ENCODE peak calls at places on chromosome 13, in five cellular contexts. One of them, this sample, is unnamed.
A peak's percentile ranks its signal among the peaks of the same experiment; 100 is the strongest.

GRCh38 chr13:99777873-99778272 is 193.7 kb downstream of the ZIC5 start:
- DNase-seq in ovary: no peak
- DNase-seq in breast epithelium: no peak
- DNase-seq in thoracic aorta: no peak
- DNase-seq in pancreas: no peak
- DNase-seq in this sample: no peak

GRCh38 chr13:41130356-41130755 is 2.2 kb downstream of the KBTBD6 start:
- DNase-seq in ovary: no peak
- DNase-seq in breast epithelium: no peak
- DNase-seq in thoracic aorta: no peak
- DNase-seq in pancreas: no peak
- DNase-seq in this sample: no peak

GRCh38 chr13:43985437-43986051 is 105.8 kb downstream of the LACC1 start:
- DNase-seq in ovary: no peak
- DNase-seq in breast epithelium: no peak
- DNase-seq in thoracic aorta: no peak
- DNase-seq in pancreas: no peak
- DNase-seq in this sample: no peak

GRCh38 chr13:74246398-74246975 is 112.3 kb upstream of the KLF12 start:
- DNase-seq in ovary: no peak
- DNase-seq in breast epithelium: no peak
- DNase-seq in thoracic aorta: no peak
- DNase-seq in pancreas: no peak
- DNase-seq in this sample: no peak

GRCh38 chr13:112968380-112968909 is 569 bp upstream of the MCF2L start:
- DNase-seq in ovary: peak; percentile 64
- DNase-seq in breast epithelium: peak; percentile 35
- DNase-seq in thoracic aorta: no peak
- DNase-seq in pancreas: peak; percentile 80
- DNase-seq in this sample: peak; percentile 76

GRCh38 chr13:31756346-31756745 is 17.0 kb downstream of the RXFP2 start:
- DNase-seq in ovary: no peak
- DNase-seq in breast epithelium: no peak
- DNase-seq in thoracic aorta: no peak
- DNase-seq in pancreas: no peak
- DNase-seq in this sample: no peak

GRCh38 chr13:114161644-114162532 is 17.2 kb upstream of the CFAP97D2 start:
- DNase-seq in ovary: peak; percentile 38
- DNase-seq in breast epithelium: peak; percentile 50
- DNase-seq in thoracic aorta: no peak
- DNase-seq in pancreas: no peak
- DNase-seq in this sample: peak; percentile 78

GRCh38 chr13:36997716-36998427 is 1.3 kb downstream of the ALG5 start:
- DNase-seq in ovary: no peak
- DNase-seq in breast epithelium: no peak
- DNase-seq in thoracic aorta: no peak
- DNase-seq in pancreas: no peak
- DNase-seq in this sample: no peak

GRCh38 chr13:79245937-79246574 is 160.0 kb downstream of the RBM26 start:
- DNase-seq in ovary: no peak
- DNase-seq in breast epithelium: no peak
- DNase-seq in thoracic aorta: no peak
- DNase-seq in pancreas: no peak
- DNase-seq in this sample: no peak

GRCh38 chr13:83452292-83452950 is 429.9 kb downstream of the SLITRK1 start:
- DNase-seq in ovary: no peak
- DNase-seq in breast epithelium: no peak
- DNase-seq in thoracic aorta: no peak
- DNase-seq in pancreas: no peak
- DNase-seq in this sample: peak; percentile 37

GRCh38 chr13:27481766-27482165 is 31.4 kb upstream of the MTIF3 start:
- DNase-seq in ovary: peak; percentile 21
- DNase-seq in breast epithelium: no peak
- DNase-seq in thoracic aorta: no peak
- DNase-seq in pancreas: peak; percentile 53
- DNase-seq in this sample: peak; percentile 63

GRCh38 chr13:94344126-94344863 is 135.2 kb downstream of the DCT start:
- DNase-seq in ovary: no peak
- DNase-seq in breast epithelium: no peak
- DNase-seq in thoracic aorta: no peak
- DNase-seq in pancreas: no peak
- DNase-seq in this sample: no peak
- H3K4me3 ChIP-seq in ovary: no peak overlapping the region
- H3K4me3 ChIP-seq in breast epithelium: no peak overlapping the region
- H3K4me3 ChIP-seq in thoracic aorta: peak overlapping the region; percentile 48
- H3K4me3 ChIP-seq in pancreas: no peak overlapping the region
- H3K4me3 ChIP-seq in this sample: no peak overlapping the region

DNA sequence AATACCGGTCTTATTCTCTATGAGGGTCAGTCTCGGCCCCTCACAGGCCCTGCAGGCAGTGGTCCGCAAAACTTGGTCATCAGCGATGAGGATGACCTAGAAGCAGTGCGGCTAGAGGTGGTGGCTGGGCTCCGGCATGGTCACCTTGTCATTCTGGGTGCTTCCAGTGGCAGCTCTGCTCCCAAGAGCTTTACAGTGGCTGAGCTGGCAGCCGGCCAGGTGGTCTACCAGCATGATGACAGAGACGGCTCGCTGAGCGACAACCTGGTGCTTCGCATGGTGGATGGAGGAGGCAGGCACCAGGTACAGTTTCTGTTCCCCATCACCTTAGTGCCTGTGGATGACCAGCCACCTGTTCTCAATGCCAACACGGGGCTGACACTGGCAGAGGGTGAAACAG is 1.8 kb downstream of the FREM2 start:
- DNase-seq in ovary: peak; percentile 36
- DNase-seq in breast epithelium: no peak
- DNase-seq in thoracic aorta: no peak
- DNase-seq in pancreas: peak; percentile 16
- DNase-seq in this sample: no peak
- H3K4me3 ChIP-seq in ovary: no peak overlapping the region
- H3K4me3 ChIP-seq in breast epithelium: no peak overlapping the region
- H3K4me3 ChIP-seq in thoracic aorta: no peak overlapping the region
- H3K4me3 ChIP-seq in pancreas: no peak overlapping the region
- H3K4me3 ChIP-seq in this sample: peak overlapping the region; percentile 56

GRCh38 chr13:48009298-48009697 is 8.2 kb upstream of the SUCLA2 start:
- DNase-seq in ovary: no peak
- DNase-seq in breast epithelium: peak; percentile 60
- DNase-seq in thoracic aorta: no peak
- DNase-seq in pancreas: no peak
- DNase-seq in this sample: no peak

GRCh38 chr13:48012668-48013067 is 11.6 kb upstream of the SUCLA2 start:
- DNase-seq in ovary: no peak
- DNase-seq in breast epithelium: no peak
- DNase-seq in thoracic aorta: no peak
- DNase-seq in pancreas: no peak
- DNase-seq in this sample: no peak

GRCh38 chr13:48010698-48011097 is 9.6 kb upstream of the SUCLA2 start:
- DNase-seq in ovary: no peak
- DNase-seq in breast epithelium: no peak
- DNase-seq in thoracic aorta: no peak
- DNase-seq in pancreas: no peak
- DNase-seq in this sample: no peak

GRCh38 chr13:48018637-48019036 is 17.6 kb upstream of the SUCLA2 start:
- DNase-seq in ovary: no peak
- DNase-seq in breast epithelium: no peak
- DNase-seq in thoracic aorta: no peak
- DNase-seq in pancreas: no peak
- DNase-seq in this sample: no peak

DNA sequence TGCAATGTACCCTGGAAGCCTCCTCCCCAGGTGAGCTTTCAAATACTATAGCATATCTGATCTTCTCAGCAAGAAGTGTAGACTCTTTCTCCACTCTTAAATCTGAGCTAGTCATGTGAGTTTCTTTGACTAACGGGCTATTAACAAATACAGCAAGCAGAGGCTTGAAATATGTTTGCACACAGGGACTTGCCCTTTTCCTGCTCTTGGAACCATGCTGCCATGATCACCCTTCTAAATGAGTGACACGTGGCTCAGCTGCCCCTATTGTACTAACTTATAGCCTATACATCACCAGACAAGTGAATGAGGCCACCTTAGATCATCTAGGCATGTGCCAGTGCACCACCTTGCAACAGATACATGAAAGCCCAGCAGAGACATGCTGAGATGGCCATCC is 13.3 kb upstream of the SUCLA2 start:
- DNase-seq in ovary: no peak
- DNase-seq in breast epithelium: no peak
- DNase-seq in thoracic aorta: no peak
- DNase-seq in pancreas: no peak
- DNase-seq in this sample: no peak
- H3K4me3 ChIP-seq in ovary: no peak overlapping the region
- H3K4me3 ChIP-seq in breast epithelium: no peak overlapping the region
- H3K4me3 ChIP-seq in thoracic aorta: no peak overlapping the region
- H3K4me3 ChIP-seq in pancreas: no peak overlapping the region
- H3K4me3 ChIP-seq in this sample: no peak overlapping the region

GRCh38 chr13:20227288-20227687 is 4.8 kb downstream of the GJB6 start:
- DNase-seq in ovary: no peak
- DNase-seq in breast epithelium: no peak
- DNase-seq in thoracic aorta: no peak
- DNase-seq in pancreas: no peak
- DNase-seq in this sample: no peak

GRCh38 chr13:20230913-20231838 is 943 bp downstream of the GJB6 start:
- DNase-seq in ovary: no peak
- DNase-seq in breast epithelium: no peak
- DNase-seq in thoracic aorta: no peak
- DNase-seq in pancreas: no peak
- DNase-seq in this sample: no peak

GRCh38 chr13:20227730-20228129 is 4.4 kb downstream of the GJB6 start:
- DNase-seq in ovary: no peak
- DNase-seq in breast epithelium: no peak
- DNase-seq in thoracic aorta: no peak
- DNase-seq in pancreas: no peak
- DNase-seq in this sample: no peak

GRCh38 chr13:20231839-20232555 is at the start of gene GJB6:
- DNase-seq in ovary: no peak
- DNase-seq in breast epithelium: no peak
- DNase-seq in thoracic aorta: no peak
- DNase-seq in pancreas: no peak
- DNase-seq in this sample: no peak

DNA sequence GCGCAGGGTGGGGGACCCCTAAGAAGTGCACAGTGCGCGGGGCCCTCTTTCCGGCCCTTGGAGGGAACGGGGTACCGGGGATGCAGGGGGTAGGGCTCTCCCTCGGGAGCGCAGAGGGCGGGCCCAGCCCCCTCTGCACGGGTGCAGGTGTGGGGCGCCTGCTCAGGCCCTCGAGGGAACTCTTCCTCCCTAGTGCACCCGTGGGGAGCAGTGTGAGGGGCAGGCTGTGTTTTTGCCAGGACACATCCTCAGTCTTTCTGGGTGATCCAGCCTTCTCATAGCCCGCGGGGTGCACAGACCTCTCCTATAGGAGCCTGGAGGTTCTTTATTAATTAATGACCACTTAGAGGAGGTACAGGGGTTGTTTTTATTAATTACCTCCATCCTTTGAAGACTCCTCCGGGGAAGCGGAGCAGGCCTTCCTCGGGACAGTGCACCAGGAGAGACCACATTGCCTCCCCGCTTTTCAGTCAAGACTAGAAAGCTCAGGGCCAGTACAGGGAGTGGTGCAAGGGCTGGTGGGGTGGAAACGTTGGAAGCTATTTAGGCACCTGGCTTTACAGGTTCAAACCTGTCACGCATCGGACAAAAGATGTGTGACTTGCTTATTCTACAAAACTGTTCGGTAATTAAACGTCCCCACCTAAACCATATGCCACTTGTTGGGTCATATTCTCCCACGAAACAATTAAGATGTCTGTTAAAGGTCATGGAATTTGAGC is 598 bp upstream of the GJB6 start:
- DNase-seq in ovary: no peak
- DNase-seq in breast epithelium: no peak
- DNase-seq in thoracic aorta: no peak
- DNase-seq in pancreas: no peak
- DNase-seq in this sample: no peak
- H3K4me3 ChIP-seq in ovary: no peak overlapping the region
- H3K4me3 ChIP-seq in breast epithelium: peak overlapping the region; percentile 64
- H3K4me3 ChIP-seq in thoracic aorta: peak overlapping the region; percentile 49
- H3K4me3 ChIP-seq in pancreas: no peak overlapping the region
- H3K4me3 ChIP-seq in this sample: peak overlapping the region; percentile 43

DNA sequence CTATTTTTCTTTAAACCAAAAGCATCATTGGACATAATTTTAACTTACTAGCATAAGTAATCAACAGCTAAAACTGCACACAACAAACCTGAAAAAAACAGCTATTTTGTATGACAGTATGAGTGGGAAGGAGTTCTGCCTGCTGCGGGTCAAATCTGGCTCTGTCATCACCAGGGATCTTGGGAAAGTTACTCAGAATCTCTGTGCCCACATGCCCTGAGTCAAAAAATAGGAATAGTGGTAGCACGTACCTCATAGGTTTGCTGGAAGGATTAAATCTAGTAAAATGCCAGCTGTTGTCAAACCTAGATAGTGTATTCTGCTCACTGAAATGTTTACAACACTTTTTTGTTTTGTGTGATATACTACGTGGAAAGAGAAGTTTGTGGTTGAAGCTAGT is 1.1 kb downstream of the CLN5 start:
- DNase-seq in ovary: no peak
- DNase-seq in breast epithelium: no peak
- DNase-seq in thoracic aorta: no peak
- DNase-seq in pancreas: no peak
- DNase-seq in this sample: no peak
- H3K4me3 ChIP-seq in ovary: peak overlapping the region; percentile 88
- H3K4me3 ChIP-seq in breast epithelium: peak overlapping the region; percentile 82
- H3K4me3 ChIP-seq in thoracic aorta: peak overlapping the region; percentile 87
- H3K4me3 ChIP-seq in pancreas: peak overlapping the region; percentile 66
- H3K4me3 ChIP-seq in this sample: peak overlapping the region; percentile 87

GRCh38 chr13:33205224-33205623 is 80.3 kb downstream of the STARD13 start:
- DNase-seq in ovary: no peak
- DNase-seq in breast epithelium: no peak
- DNase-seq in thoracic aorta: no peak
- DNase-seq in pancreas: no peak
- DNase-seq in this sample: no peak
- H3K4me3 ChIP-seq in ovary: peak overlapping the region; percentile 27
- H3K4me3 ChIP-seq in breast epithelium: peak overlapping the region; percentile 43
- H3K4me3 ChIP-seq in thoracic aorta: peak overlapping the region; percentile 77
- H3K4me3 ChIP-seq in pancreas: peak overlapping the region; percentile 7
- H3K4me3 ChIP-seq in this sample: peak overlapping the region; percentile 36

GRCh38 chr13:84821261-84821660 is 939.0 kb upstream of the SLITRK1 start:
- DNase-seq in ovary: no peak
- DNase-seq in breast epithelium: no peak
- DNase-seq in thoracic aorta: no peak
- DNase-seq in pancreas: no peak
- DNase-seq in this sample: no peak
- H3K4me3 ChIP-seq in ovary: no peak overlapping the region
- H3K4me3 ChIP-seq in breast epithelium: no peak overlapping the region
- H3K4me3 ChIP-seq in thoracic aorta: no peak overlapping the region
- H3K4me3 ChIP-seq in pancreas: no peak overlapping the region
- H3K4me3 ChIP-seq in this sample: no peak overlapping the region

DNA sequence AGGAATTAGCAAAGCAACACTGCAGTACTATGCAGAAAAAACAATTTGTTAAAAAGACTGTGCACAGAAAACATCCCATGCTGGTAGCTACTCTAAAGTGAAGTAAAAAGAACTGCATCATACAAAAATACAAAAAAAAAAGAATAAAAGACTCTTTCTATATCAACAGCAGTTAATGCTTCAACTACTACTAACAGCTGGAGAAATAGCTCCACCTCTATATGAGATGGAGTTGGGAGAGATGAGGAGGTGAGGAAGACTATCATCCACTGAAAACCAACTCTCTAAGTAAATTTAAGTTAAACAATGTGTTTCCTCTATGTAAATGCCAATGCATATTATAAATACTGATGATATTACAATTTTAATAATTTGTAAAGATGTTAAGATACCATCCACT is 1.8 kb downstream of the ZC3H13 start:
- DNase-seq in ovary: no peak
- DNase-seq in breast epithelium: no peak
- DNase-seq in thoracic aorta: no peak
- DNase-seq in pancreas: no peak
- DNase-seq in this sample: no peak
- H3K4me3 ChIP-seq in ovary: no peak overlapping the region
- H3K4me3 ChIP-seq in breast epithelium: peak overlapping the region; percentile 85
- H3K4me3 ChIP-seq in thoracic aorta: no peak overlapping the region
- H3K4me3 ChIP-seq in pancreas: no peak overlapping the region
- H3K4me3 ChIP-seq in this sample: peak overlapping the region; percentile 79

GRCh38 chr13:98751397-98752110 is 918 bp downstream of the SLC15A1 start:
- DNase-seq in ovary: no peak
- DNase-seq in breast epithelium: no peak
- DNase-seq in thoracic aorta: no peak
- DNase-seq in pancreas: peak; percentile 45
- DNase-seq in this sample: no peak
- H3K4me3 ChIP-seq in ovary: no peak overlapping the region
- H3K4me3 ChIP-seq in breast epithelium: peak overlapping the region; percentile 72
- H3K4me3 ChIP-seq in thoracic aorta: peak overlapping the region; percentile 61
- H3K4me3 ChIP-seq in pancreas: peak overlapping the region; percentile 27
- H3K4me3 ChIP-seq in this sample: peak overlapping the region; percentile 49